ENCODE peak calls at places on chromosomes 1 and 21, in eight cellular contexts. N, H, V, A, Y, E, L and M are unnamed samples.

GRCh38 chr1:92484472-92485373 is 2.0 kb downstream of the GFI1 start:
- DNase-seq in E (peak), N (peak), H (no peak), L (no peak), Y (peak), V (peak), A (no peak), M (peak)

GRCh38 chr1:95035536-95035935 is 37.2 kb downstream of the ALG14 start:
- DNase-seq in E (no peak), V (no peak), Y (no peak), N (no peak), L (peak), A (peak), H (no peak), M (no peak)

GRCh38 chr21:42056996-42057689 is 14.0 kb upstream of the UMODL1 start:
- DNase-seq in L (peak), V (no peak), Y (peak), N (peak), E (peak), H (peak), A (peak), M (no peak)

GRCh38 chr1:69569281-69569970 is 1.7 kb downstream of the LRRC7 start:
- DNase-seq in V (no peak), E (peak), Y (peak), A (no peak), H (no peak), N (no peak), L (no peak), M (no peak)

GRCh38 chr1:83033682-83034081 is 965.2 kb downstream of the TTLL7 start:
- DNase-seq in L (no peak), N (no peak), E (peak), Y (no peak), V (no peak), A (no peak), H (no peak), M (no peak)

GRCh38 chr1:153612755-153613331 is at the start of gene S100A16:
- DNase-seq in V (peak), L (no peak), E (peak), A (no peak), H (peak), Y (peak), N (peak), M (no peak)

GRCh38 chr1:100217834-100218233 is 31.8 kb downstream of the DBT start:
- DNase-seq in E (no peak), Y (no peak), A (no peak), V (no peak), H (no peak), N (no peak), L (no peak), M (no peak)

GRCh38 chr1:197781998-197782718 is 6.9 kb upstream of the DENND1B start:
- DNase-seq in Y (no peak), A (no peak), E (peak), L (no peak), V (no peak), N (no peak), H (no peak), M (no peak)

GRCh38 chr1:57162607-57163235 is 196.9 kb upstream of the C8B start:
- DNase-seq in V (no peak), H (no peak), E (no peak), Y (no peak), L (no peak), A (no peak), N (peak), M (no peak)

GRCh38 chr1:13583964-13584791 is 546 bp downstream of the PDPN start:
- DNase-seq in H (peak), N (no peak), A (no peak), Y (peak), L (no peak), E (no peak), V (peak), M (peak)
- TF ChIP-seq CTCF in H (no peak), N (no peak), A (no peak), Y (no peak), L (no peak), E (no peak), V (no peak), M (no peak)

GRCh38 chr21:29376556-29376955 is 77.8 kb downstream of the BACH1 start:
- DNase-seq in L (no peak), A (no peak), Y (peak), N (peak), H (peak), E (peak), V (peak), M (no peak)
- TF ChIP-seq CTCF in L (peak), A (peak), Y (peak), N (no peak), H (peak), E (peak), V (peak), M (no peak)

GRCh38 chr1:14571810-14572767 is 26.4 kb upstream of the KAZN start:
- DNase-seq in H (no peak), E (no peak), L (no peak), V (no peak), Y (peak), A (no peak), N (no peak), M (no peak)
- TF ChIP-seq CTCF in H (no peak), E (no peak), L (peak), V (no peak), Y (peak), A (peak), N (no peak), M (no peak)

GRCh38 chr1:45225598-45225997 is 19.2 kb upstream of the ZSWIM5 start:
- DNase-seq in L (no peak), V (no peak), H (no peak), N (no peak), A (no peak), Y (no peak), E (no peak), M (no peak)

GRCh38 chr1:45236136-45236535 is 29.7 kb upstream of the ZSWIM5 start:
- DNase-seq in Y (peak), V (no peak), H (no peak), N (no peak), A (no peak), L (no peak), E (no peak), M (no peak)

DNA sequence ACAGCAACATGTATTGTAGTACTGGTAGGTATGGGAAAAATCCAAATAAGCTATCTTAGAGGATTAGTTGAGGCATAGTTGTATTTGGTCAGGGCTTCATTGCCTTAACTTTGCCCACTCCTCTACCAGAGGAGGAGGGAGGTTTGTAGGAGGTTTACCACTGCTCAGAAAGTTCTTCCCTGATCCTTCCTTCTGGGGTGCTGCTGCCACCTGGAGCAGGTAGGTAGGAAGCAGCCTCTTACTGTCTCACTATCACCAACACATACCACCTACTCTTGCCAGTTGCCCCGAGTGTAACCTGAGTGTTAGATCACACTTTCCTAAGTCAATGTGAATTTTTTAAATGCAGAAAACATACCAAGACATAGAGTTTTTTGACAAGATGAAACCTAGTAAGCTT is 24.1 kb upstream of the ZSWIM5 start:
- DNase-seq in H (no peak), Y (peak), N (peak), L (no peak), A (no peak), E (no peak), V (no peak), M (no peak)
- TF ChIP-seq CTCF in H (no peak), Y (peak), N (peak), L (no peak), A (no peak), E (no peak), V (no peak), M (no peak)

DNA sequence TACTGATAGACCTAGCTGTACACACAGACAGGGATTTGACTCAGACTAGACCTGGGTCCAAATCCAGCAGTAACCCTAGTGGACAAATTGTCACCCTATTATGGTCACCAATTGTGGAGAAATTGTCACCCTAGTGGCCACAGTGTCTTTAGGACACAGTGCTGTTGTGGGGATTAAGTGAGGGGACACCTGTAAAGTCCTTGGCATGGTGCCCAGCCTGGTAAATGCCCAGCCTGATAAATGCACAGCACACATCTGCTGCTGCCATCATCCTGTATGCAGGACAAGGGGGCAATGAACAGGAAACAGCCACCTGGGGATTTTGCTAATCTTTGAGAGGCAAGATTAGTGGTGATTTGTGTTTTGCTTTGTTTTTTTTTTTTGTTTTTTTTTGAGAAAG is 2.3 kb downstream of the TMEM61 start:
- DNase-seq in E (no peak), L (no peak), Y (no peak), V (no peak), A (no peak), N (no peak), H (no peak), M (no peak)
- TF ChIP-seq CTCF in E (no peak), L (no peak), Y (no peak), V (no peak), A (no peak), N (peak), H (no peak), M (no peak)

GRCh38 chr1:242523968-242524570 is 428 bp downstream of the PLD5 start:
- DNase-seq in Y (peak), V (no peak), E (peak), L (no peak), N (peak), H (no peak), A (no peak), M (peak)
- TF ChIP-seq CTCF in Y (peak), V (no peak), E (no peak), L (no peak), N (no peak), H (no peak), A (no peak), M (no peak)